ENCODE peak calls at places on chromosomes 1 and 21, in six cellular contexts. One of them, this sample, is unnamed.

GRCh38 chr1:221002601-221003000 is 123.4 kb downstream of the HLX start:
- DNase-seq in AG09319: no peak
- DNase-seq in astrocyte of the hippocampus: no peak
- DNase-seq in fibroblast of villous mesenchyme: no peak
- DNase-seq in WTC11: no peak
- DNase-seq in T follicular helper cell: no peak
- DNase-seq in this sample: no peak

GRCh38 chr1:53258216-53258615 is 19.9 kb upstream of the MAGOH start:
- DNase-seq in AG09319: no peak
- DNase-seq in astrocyte of the hippocampus: no peak
- DNase-seq in fibroblast of villous mesenchyme: no peak
- DNase-seq in WTC11: no peak
- DNase-seq in T follicular helper cell: no peak
- DNase-seq in this sample: no peak

GRCh38 chr1:246324711-246325110 is 182.4 kb downstream of the SMYD3 start:
- DNase-seq in AG09319: no peak
- DNase-seq in astrocyte of the hippocampus: peak
- DNase-seq in fibroblast of villous mesenchyme: peak
- DNase-seq in WTC11: no peak
- DNase-seq in T follicular helper cell: no peak
- DNase-seq in this sample: no peak

GRCh38 chr21:26405735-26406361 is 167.2 kb downstream of the CYYR1 start:
- DNase-seq in AG09319: peak
- DNase-seq in astrocyte of the hippocampus: peak
- DNase-seq in fibroblast of villous mesenchyme: peak
- DNase-seq in WTC11: no peak
- DNase-seq in T follicular helper cell: no peak
- DNase-seq in this sample: peak

GRCh38 chr1:113219377-113219776 is 146.4 kb downstream of the LRIG2 start:
- DNase-seq in AG09319: no peak
- DNase-seq in astrocyte of the hippocampus: no peak
- DNase-seq in fibroblast of villous mesenchyme: no peak
- DNase-seq in WTC11: peak
- DNase-seq in T follicular helper cell: no peak
- DNase-seq in this sample: no peak

GRCh38 chr1:113320272-113320671 is 70.0 kb upstream of the MAGI3 start:
- DNase-seq in AG09319: no peak
- DNase-seq in astrocyte of the hippocampus: no peak
- DNase-seq in fibroblast of villous mesenchyme: no peak
- DNase-seq in WTC11: no peak
- DNase-seq in T follicular helper cell: no peak
- DNase-seq in this sample: no peak

GRCh38 chr21:40719615-40720014 is 127.3 kb downstream of the DSCAM start:
- DNase-seq in AG09319: no peak
- DNase-seq in astrocyte of the hippocampus: no peak
- DNase-seq in fibroblast of villous mesenchyme: no peak
- DNase-seq in WTC11: no peak
- DNase-seq in T follicular helper cell: no peak
- DNase-seq in this sample: no peak

GRCh38 chr1:115753830-115754229 is 14.7 kb downstream of the CASQ2 start:
- DNase-seq in AG09319: no peak
- DNase-seq in astrocyte of the hippocampus: no peak
- DNase-seq in fibroblast of villous mesenchyme: no peak
- DNase-seq in WTC11: no peak
- DNase-seq in T follicular helper cell: no peak
- DNase-seq in this sample: no peak

GRCh38 chr1:62685431-62685859 is 2.7 kb downstream of the DOCK7 start:
- DNase-seq in AG09319: no peak
- DNase-seq in astrocyte of the hippocampus: no peak
- DNase-seq in fibroblast of villous mesenchyme: peak
- DNase-seq in WTC11: no peak
- DNase-seq in T follicular helper cell: no peak
- DNase-seq in this sample: no peak

GRCh38 chr1:199898654-199899053 is 128.9 kb upstream of the NR5A2 start:
- DNase-seq in AG09319: no peak
- DNase-seq in astrocyte of the hippocampus: peak
- DNase-seq in fibroblast of villous mesenchyme: no peak
- DNase-seq in WTC11: no peak
- DNase-seq in T follicular helper cell: no peak
- DNase-seq in this sample: no peak

GRCh38 chr1:181021155-181021554 is 1.5 kb downstream of the STX6 start:
- DNase-seq in AG09319: no peak
- DNase-seq in astrocyte of the hippocampus: no peak
- DNase-seq in fibroblast of villous mesenchyme: no peak
- DNase-seq in WTC11: no peak
- DNase-seq in T follicular helper cell: no peak
- DNase-seq in this sample: no peak

GRCh38 chr1:150550222-150551048 is 1.2 kb downstream of the ADAMTSL4 start:
- DNase-seq in AG09319: no peak
- DNase-seq in astrocyte of the hippocampus: peak
- DNase-seq in fibroblast of villous mesenchyme: peak
- DNase-seq in WTC11: no peak
- DNase-seq in T follicular helper cell: no peak
- DNase-seq in this sample: no peak

GRCh38 chr1:166626711-166627110 is 212.6 kb upstream of the POGK start:
- DNase-seq in AG09319: no peak
- DNase-seq in astrocyte of the hippocampus: no peak
- DNase-seq in fibroblast of villous mesenchyme: no peak
- DNase-seq in WTC11: no peak
- DNase-seq in T follicular helper cell: no peak
- DNase-seq in this sample: no peak

GRCh38 chr1:107609808-107610207 is 355.2 kb downstream of the VAV3 start:
- DNase-seq in AG09319: no peak
- DNase-seq in astrocyte of the hippocampus: no peak
- DNase-seq in fibroblast of villous mesenchyme: no peak
- DNase-seq in WTC11: no peak
- DNase-seq in T follicular helper cell: no peak
- DNase-seq in this sample: no peak

GRCh38 chr1:44327679-44328491 is 27.2 kb downstream of the ERI3 start:
- DNase-seq in AG09319: peak
- DNase-seq in astrocyte of the hippocampus: peak
- DNase-seq in fibroblast of villous mesenchyme: peak
- DNase-seq in WTC11: peak
- DNase-seq in T follicular helper cell: no peak
- DNase-seq in this sample: peak

GRCh38 chr1:235093013-235093618 is 35.5 kb downstream of the TOMM20 start:
- DNase-seq in AG09319: no peak
- DNase-seq in astrocyte of the hippocampus: peak
- DNase-seq in fibroblast of villous mesenchyme: peak
- DNase-seq in WTC11: peak
- DNase-seq in T follicular helper cell: no peak
- DNase-seq in this sample: no peak

GRCh38 chr1:156619582-156619955 is 354 bp downstream of the HAPLN2 start:
- DNase-seq in AG09319: no peak
- DNase-seq in astrocyte of the hippocampus: no peak
- DNase-seq in fibroblast of villous mesenchyme: no peak
- DNase-seq in WTC11: no peak
- DNase-seq in T follicular helper cell: no peak
- DNase-seq in this sample: no peak

GRCh38 chr1:25685938-25686665 is 69.5 kb downstream of the MAN1C1 start:
- DNase-seq in AG09319: no peak
- DNase-seq in astrocyte of the hippocampus: no peak
- DNase-seq in fibroblast of villous mesenchyme: no peak
- DNase-seq in WTC11: no peak
- DNase-seq in T follicular helper cell: no peak
- DNase-seq in this sample: no peak

GRCh38 chr1:52055066-52055853 is at the start of gene TXNDC12:
- DNase-seq in AG09319: peak
- DNase-seq in astrocyte of the hippocampus: peak
- DNase-seq in fibroblast of villous mesenchyme: peak
- DNase-seq in WTC11: peak
- DNase-seq in T follicular helper cell: peak
- DNase-seq in this sample: peak

GRCh38 chr1:179208681-179209477 is 20.6 kb downstream of the ABL2 start:
- DNase-seq in AG09319: no peak
- DNase-seq in astrocyte of the hippocampus: no peak
- DNase-seq in fibroblast of villous mesenchyme: no peak
- DNase-seq in WTC11: no peak
- DNase-seq in T follicular helper cell: no peak
- DNase-seq in this sample: no peak

GRCh38 chr1:101081496-101082282 is 56.1 kb upstream of the DPH5 start:
- DNase-seq in AG09319: no peak
- DNase-seq in astrocyte of the hippocampus: no peak
- DNase-seq in fibroblast of villous mesenchyme: no peak
- DNase-seq in WTC11: no peak
- DNase-seq in T follicular helper cell: no peak
- DNase-seq in this sample: no peak

GRCh38 chr1:44730741-44731512 is at the start of gene RNU5D-1:
- DNase-seq in AG09319: peak
- DNase-seq in astrocyte of the hippocampus: peak
- DNase-seq in fibroblast of villous mesenchyme: peak
- DNase-seq in WTC11: peak
- DNase-seq in T follicular helper cell: peak
- DNase-seq in this sample: peak